ENCODE peak calls at places on chromosome 18, in seven cellular contexts. M, T, F, V, B, N and P are unnamed samples.

GRCh38 chr18:8929381-8929780 is 173.1 kb upstream of the NDUFV2 start:
- DNase-seq in N (no peak), T (no peak), B (no peak), F (no peak), V (no peak), M (no peak), P (no peak)

GRCh38 chr18:9413586-9413985 is 61.7 kb upstream of the RALBP1 start:
- DNase-seq in T (no peak), M (no peak), N (no peak), B (no peak), V (no peak), F (no peak), P (no peak)

GRCh38 chr18:11570770-11571169 is 38.6 kb upstream of the SLC35G4 start:
- DNase-seq in V (no peak), M (peak; percentile 17), T (no peak), N (no peak), F (no peak), B (no peak), P (no peak)

GRCh38 chr18:40867452-40867851 is 1087.6 kb upstream of the PIK3C3 start:
- DNase-seq in N (no peak), V (no peak), B (no peak), M (no peak), F (no peak), T (no peak), P (no peak)

GRCh38 chr18:3180325-3180724 is 39.4 kb downstream of the MYOM1 start:
- DNase-seq in V (no peak), M (no peak), N (no peak), F (no peak), T (no peak), B (no peak), P (no peak)

GRCh38 chr18:41965856-41966255 is 10.8 kb downstream of the PIK3C3 start:
- DNase-seq in T (no peak), F (no peak), N (no peak), B (no peak), M (no peak), V (no peak), P (no peak)

GRCh38 chr18:63892544-63892943 is 5.0 kb downstream of the SERPINB2 start:
- DNase-seq in T (no peak), F (no peak), B (no peak), N (no peak), M (no peak), V (no peak), P (no peak)

GRCh38 chr18:48374423-48375149 is 34.6 kb downstream of the ZBTB7C start:
- DNase-seq in N (no peak), M (no peak), F (no peak), B (no peak), T (no peak), V (peak; percentile 41), P (no peak)

GRCh38 chr18:36786686-36787085 is 42.1 kb downstream of the TPGS2 start:
- DNase-seq in V (no peak), T (no peak), N (no peak), F (peak; percentile 42), M (no peak), B (no peak), P (no peak)

GRCh38 chr18:6728809-6729246 is 688 bp upstream of the ARHGAP28 start:
- DNase-seq in V (no peak), B (no peak), M (peak; percentile 42), T (no peak), N (no peak), F (no peak), P (no peak)

GRCh38 chr18:74333091-74333490 is 17.5 kb downstream of the C18orf63 start:
- DNase-seq in M (no peak), B (no peak), N (no peak), V (no peak), T (no peak), F (no peak), P (no peak)

GRCh38 chr18:63143246-63143847 is 176.2 kb downstream of the BCL2 start:
- DNase-seq in N (no peak), M (no peak), B (no peak), T (no peak), V (peak; percentile 45), F (no peak), P (no peak)

GRCh38 chr18:3448845-3449701 is 899 bp upstream of the TGIF1 start:
- DNase-seq in F (peak; percentile 91), B (peak; percentile 52), T (peak; percentile 50), N (peak; percentile 44), V (peak; percentile 60), M (peak; percentile 87), P (peak; percentile 70)

GRCh38 chr18:7901657-7902056 is 334.5 kb downstream of the PTPRM start:
- DNase-seq in B (no peak), M (no peak), N (no peak), V (no peak), T (no peak), F (no peak), P (no peak)

GRCh38 chr18:62126776-62127175 is 60.1 kb downstream of the PIGN start:
- DNase-seq in T (no peak), V (no peak), F (no peak), N (no peak), B (no peak), M (no peak), P (no peak)

GRCh38 chr18:31506024-31506742 is 8.2 kb downstream of the DSG2 start:
- DNase-seq in V (no peak), F (peak; percentile 46), M (no peak), B (no peak), T (no peak), N (no peak), P (no peak)
- TF ChIP-seq TAF1 in V (no peak), F (no peak), M (no peak), B (no peak), T (no peak), N (no peak), P (no peak)

GRCh38 chr18:12750076-12750707 is 47.4 kb downstream of the PSMG2 start:
- DNase-seq in F (no peak), V (no peak), N (peak; percentile 23), M (no peak), B (no peak), T (no peak), P (no peak)
- TF ChIP-seq TAF1 in F (no peak), V (no peak), N (no peak), M (no peak), B (no peak), T (no peak), P (no peak)

GRCh38 chr18:79221136-79221535 is 151.9 kb downstream of the ATP9B start:
- DNase-seq in M (no peak), V (peak; percentile 34), F (no peak), B (no peak), T (no peak), N (no peak), P (no peak)

GRCh38 chr18:79218605-79219195 is 149.5 kb downstream of the ATP9B start:
- DNase-seq in B (no peak), T (no peak), M (no peak), N (no peak), F (no peak), V (no peak), P (no peak)

GRCh38 chr18:79222790-79223189 is 153.6 kb downstream of the ATP9B start:
- DNase-seq in B (no peak), V (no peak), T (no peak), M (no peak), N (no peak), F (no peak), P (no peak)

GRCh38 chr18:79216176-79216575 is 147.0 kb downstream of the ATP9B start:
- DNase-seq in V (no peak), F (no peak), M (no peak), N (no peak), T (no peak), B (no peak), P (no peak)

GRCh38 chr18:79217979-79218604 is 148.9 kb downstream of the ATP9B start:
- DNase-seq in B (no peak), F (no peak), V (no peak), N (no peak), M (peak; percentile 30), T (no peak), P (no peak)
- TF ChIP-seq TAF1 in B (no peak), F (no peak), V (no peak), N (no peak), M (no peak), T (no peak), P (no peak)

GRCh38 chr18:55559735-55560134 is 28.3 kb downstream of the TCF4 start:
- DNase-seq in F (no peak), V (peak; percentile 9), M (no peak), T (no peak), N (no peak), B (no peak), P (no peak)

GRCh38 chr18:55552498-55553189 is 35.3 kb downstream of the TCF4 start:
- DNase-seq in T (no peak), F (no peak), N (no peak), B (no peak), M (no peak), V (no peak), P (no peak)

GRCh38 chr18:55557211-55557610 is 30.8 kb downstream of the TCF4 start:
- DNase-seq in F (no peak), V (peak; percentile 10), M (no peak), T (no peak), N (no peak), B (no peak), P (no peak)

GRCh38 chr18:55551227-55551626 is 36.8 kb downstream of the TCF4 start:
- DNase-seq in F (no peak), N (no peak), M (no peak), T (no peak), V (no peak), B (no peak), P (no peak)

DNA sequence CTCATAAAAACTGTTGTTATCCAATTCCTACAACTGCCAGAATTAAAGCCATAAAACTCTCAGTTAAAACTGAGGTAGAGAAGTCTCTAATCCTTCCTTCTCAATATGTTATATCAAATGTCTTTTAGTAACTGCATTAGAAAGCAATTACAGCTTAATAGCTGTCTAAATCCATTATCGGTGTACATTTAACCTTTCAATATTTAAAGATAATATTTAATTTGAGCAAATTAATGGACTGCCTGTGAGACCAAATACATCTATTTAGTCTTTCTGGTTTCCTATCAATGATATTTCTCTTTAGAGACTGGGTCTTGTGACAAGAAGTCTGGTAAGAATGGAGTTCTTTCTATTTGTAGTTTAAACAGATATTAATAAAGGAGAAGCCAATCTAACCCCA is 32.4 kb downstream of the TCF4 start:
- DNase-seq in B (no peak), M (no peak), T (no peak), N (no peak), F (no peak), V (no peak), P (no peak)
- TF ChIP-seq TAF1 in B (no peak), M (no peak), T (no peak), N (no peak), F (no peak), V (no peak), P (no peak)

DNA sequence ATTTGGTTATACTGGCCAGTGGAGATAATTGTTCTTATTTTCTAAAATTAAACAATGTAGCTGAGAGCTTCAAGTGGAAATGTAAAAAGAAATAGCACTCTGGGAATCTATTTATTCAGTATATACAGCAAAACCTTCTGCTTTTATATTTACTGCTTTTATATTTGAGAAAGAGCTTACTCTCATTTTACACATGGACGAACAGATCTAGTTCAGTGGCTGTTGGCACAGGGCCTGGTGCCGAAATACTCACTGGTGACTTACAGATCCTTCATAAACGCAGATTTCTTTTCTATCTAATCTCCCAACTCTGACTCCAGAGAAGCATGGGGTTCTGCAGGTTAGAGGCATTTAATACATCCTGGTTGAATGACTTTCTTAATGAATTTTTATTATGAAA is 266.2 kb downstream of the ASXL3 start:
- DNase-seq in B (no peak), N (no peak), M (no peak), F (no peak), V (no peak), T (no peak), P (no peak)
- TF ChIP-seq TAF1 in B (no peak), N (no peak), M (no peak), F (no peak), V (no peak), T (no peak), P (no peak)